ENCODE peak calls at places on chromosomes 11 and 22, in five cellular contexts. I is GM12865, E is RWPE1, Q is GM20000, G is left lung. M is an unnamed sample.
A peak's percentile ranks its signal among the peaks of the same experiment; 100 is the strongest.

GRCh38 chr11:7251836-7252682 is at the start of gene SYT9:
- DNase-seq in I (peak; percentile 29), Q (peak; percentile 68), E (peak; percentile 22), G (peak; percentile 59), M (no peak)

GRCh38 chr11:109221190-109221589 is 200.8 kb upstream of the C11orf87 start:
- DNase-seq in G (no peak), E (no peak), Q (no peak), I (no peak), M (no peak)

GRCh38 chr11:133399294-133399693 is 133.0 kb downstream of the OPCML start:
- DNase-seq in Q (no peak), E (no peak), I (no peak), G (no peak), M (no peak)

GRCh38 chr22:46416537-46417267 is 81.2 kb downstream of the TRMU start:
- DNase-seq in G (no peak), E (no peak), Q (no peak), I (no peak), M (no peak)

GRCh38 chr11:130749216-130749615 is 167.1 kb downstream of the SNX19 start:
- DNase-seq in I (no peak), G (no peak), Q (no peak), E (no peak), M (no peak)

GRCh38 chr11:416757-417621 is 2.2 kb upstream of the SIGIRR start:
- DNase-seq in G (no peak), Q (peak; percentile 70), I (peak; percentile 53), E (peak; percentile 44), M (peak; percentile 87)

GRCh38 chr22:33867118-33867863 is 53.0 kb downstream of the LARGE1 start:
- DNase-seq in E (no peak), Q (no peak), I (no peak), G (no peak), M (no peak)

GRCh38 chr11:10385696-10386095 is 69.4 kb upstream of the AMPD3 start:
- DNase-seq in Q (no peak), E (no peak), G (no peak), I (no peak), M (no peak)

DNA sequence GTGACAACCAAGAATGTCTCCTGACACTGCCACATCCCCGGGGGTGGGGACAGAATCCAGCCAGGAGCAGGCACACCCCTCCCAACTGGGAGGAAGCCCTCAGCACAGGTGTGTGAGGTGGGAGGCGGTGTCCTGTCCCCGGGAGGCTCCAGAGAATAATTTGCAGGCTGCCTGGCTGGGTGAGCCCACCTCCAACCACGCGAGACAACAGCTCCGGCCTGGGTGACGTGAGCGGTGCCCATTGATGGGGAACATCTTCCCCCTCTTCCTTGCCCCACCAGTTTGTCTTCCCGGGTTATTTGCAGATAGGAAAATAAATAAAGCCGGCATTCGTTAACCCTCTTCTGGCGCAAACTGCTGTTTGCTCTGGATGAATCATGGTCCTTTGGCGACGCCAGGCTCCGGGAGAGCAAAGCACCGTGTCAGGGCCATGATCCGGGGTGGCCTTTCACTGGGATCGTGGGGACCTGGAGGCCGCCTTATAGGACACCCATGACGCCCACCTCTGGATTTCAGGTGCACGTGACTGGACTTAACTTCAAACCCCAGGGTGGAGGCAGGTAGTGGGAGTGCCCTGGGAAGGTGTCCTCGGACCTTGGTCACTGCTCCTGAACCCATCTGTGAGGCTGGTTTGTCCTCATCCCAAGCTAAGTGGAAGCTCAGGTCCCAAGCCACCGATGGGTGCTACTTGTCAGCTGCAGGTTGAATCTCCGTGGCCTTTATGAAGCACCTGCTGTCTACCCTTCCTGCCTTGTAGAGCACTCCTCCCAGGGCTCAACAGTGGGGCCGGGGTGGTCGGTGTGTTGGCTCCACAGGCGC is 13.9 kb downstream of the CCND1 start:
- DNase-seq in E (no peak), I (no peak), Q (no peak), G (no peak), M (peak; percentile 57)
- TF ChIP-seq CTCF in E (no peak), I (no peak), Q (no peak), G (no peak), M (no peak)

DNA sequence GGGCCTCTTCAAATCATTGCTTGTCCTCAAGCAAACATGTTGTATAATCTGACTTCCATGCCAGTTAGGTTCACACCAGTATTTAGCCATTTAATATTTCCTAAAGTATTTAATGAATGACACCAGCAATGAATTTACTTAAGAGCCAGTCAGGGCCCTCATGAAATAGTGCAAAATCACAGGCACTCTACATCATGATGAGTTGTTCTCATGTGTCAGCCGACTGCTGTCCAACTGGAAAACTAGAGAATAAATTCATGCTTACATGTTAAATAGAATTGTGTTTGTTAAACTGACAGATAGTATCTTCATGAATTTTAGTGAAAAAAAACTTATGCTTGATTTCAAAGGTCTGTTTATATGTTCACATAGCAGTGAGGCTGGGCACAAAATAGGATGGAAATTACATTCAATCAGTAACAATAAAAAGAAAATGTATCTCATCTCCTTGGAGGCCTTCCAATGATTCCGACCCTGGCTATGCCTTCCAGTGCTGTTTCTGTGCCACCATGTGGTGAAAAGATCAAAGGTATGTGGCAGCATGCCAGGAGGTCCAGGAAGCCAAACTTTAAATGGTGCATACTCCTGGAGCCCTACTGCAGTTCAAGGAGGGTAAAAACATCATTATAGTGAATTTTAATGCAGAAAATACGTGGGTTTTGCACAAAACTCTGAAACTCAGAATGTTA is 45.2 kb downstream of the CTSC start:
- DNase-seq in I (no peak), Q (no peak), G (no peak), E (peak; percentile 20), M (peak; percentile 64)
- TF ChIP-seq CTCF in I (no peak), Q (no peak), G (no peak), E (peak; percentile 22), M (no peak)

GRCh38 chr22:35838849-35839646 is 121.4 kb downstream of the APOL5 start:
- DNase-seq in I (peak; percentile 25), Q (no peak), G (peak; percentile 36), E (peak; percentile 16), M (peak; percentile 27)
- TF ChIP-seq CTCF in I (peak; percentile 14), Q (no peak), G (no peak), E (peak; percentile 67), M (no peak)

GRCh38 chr11:107565219-107565937 is at the start of gene ALKBH8:
- DNase-seq in G (peak; percentile 82), Q (peak; percentile 74), I (peak; percentile 82), E (peak; percentile 69), M (peak; percentile 60)
- TF ChIP-seq CTCF in G (no peak), Q (no peak), I (no peak), E (no peak), M (no peak)

DNA sequence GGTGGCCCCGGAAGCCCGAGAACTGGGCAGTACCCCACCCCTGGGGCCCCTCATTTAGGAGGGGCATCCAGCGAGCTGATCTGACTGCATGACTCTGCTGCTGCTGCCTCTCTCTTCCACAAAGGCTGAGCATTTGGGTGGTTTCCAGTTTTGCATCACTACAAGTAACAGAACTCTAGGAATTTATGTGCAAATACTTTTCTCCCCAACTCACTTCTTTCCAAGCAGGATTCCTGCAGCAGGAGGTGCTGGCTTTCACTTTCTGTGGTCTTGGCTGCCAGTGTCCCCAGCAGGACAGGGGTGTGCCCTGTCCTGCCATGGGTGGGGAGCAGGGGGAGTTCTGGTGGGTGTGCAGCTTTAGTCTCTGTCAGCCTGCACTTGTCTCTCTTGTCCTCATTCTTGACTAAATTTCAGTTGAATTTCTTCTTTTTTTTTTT is 21.2 kb downstream of the UPB1 start:
- DNase-seq in E (no peak), Q (no peak), G (no peak), I (peak; percentile 64), M (no peak)
- TF ChIP-seq CTCF in E (no peak), Q (no peak), G (no peak), I (no peak), M (no peak)

DNA sequence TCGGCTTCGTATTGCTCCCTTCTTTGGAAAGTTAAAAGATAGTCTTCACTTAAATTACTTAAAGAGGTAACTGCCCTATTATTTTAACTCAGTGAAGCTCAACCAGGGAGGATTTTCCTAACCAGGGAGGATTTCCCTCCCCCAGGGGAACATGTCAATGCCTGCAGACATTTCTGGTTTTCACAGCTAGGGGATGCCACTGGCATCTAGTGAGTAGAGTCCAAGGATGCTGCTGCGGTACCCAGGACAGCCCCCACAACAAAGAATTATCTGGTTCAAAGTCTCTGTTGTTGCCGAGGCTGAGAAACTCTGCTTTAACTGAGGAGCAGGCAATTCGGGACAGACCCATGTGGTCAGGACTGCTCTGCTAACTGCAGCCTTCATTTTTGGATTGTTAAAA is 82.2 kb downstream of the DEPDC5 start:
- DNase-seq in G (no peak), E (no peak), Q (no peak), I (no peak), M (no peak)
- TF ChIP-seq CTCF in G (no peak), E (no peak), Q (no peak), I (no peak), M (no peak)

GRCh38 chr22:44891293-44891747 is 118.5 kb downstream of the PHF21B start:
- DNase-seq in E (no peak), I (no peak), Q (no peak), G (no peak), M (no peak)

GRCh38 chr22:44888491-44888941 is 121.3 kb downstream of the PHF21B start:
- DNase-seq in Q (no peak), I (no peak), G (no peak), E (no peak), M (no peak)

GRCh38 chr22:44890416-44891292 is 119.2 kb downstream of the PHF21B start:
- DNase-seq in G (no peak), E (no peak), I (no peak), Q (no peak), M (no peak)

GRCh38 chr22:44887941-44888366 is 121.9 kb downstream of the PHF21B start:
- DNase-seq in Q (no peak), I (no peak), E (no peak), G (no peak), M (no peak)

GRCh38 chr22:44889233-44889878 is 120.4 kb downstream of the PHF21B start:
- DNase-seq in Q (no peak), I (peak; percentile 11), G (no peak), E (no peak), M (no peak)
- TF ChIP-seq CTCF in Q (no peak), I (no peak), G (no peak), E (no peak), M (no peak)

GRCh38 chr11:125428486-125429173 is 67.4 kb downstream of the FEZ1 start:
- DNase-seq in Q (no peak), I (no peak), G (no peak), E (no peak), M (peak; percentile 16)
- TF ChIP-seq CTCF in Q (peak; percentile 5), I (no peak), G (no peak), E (no peak), M (peak; percentile 5)

GRCh38 chr11:94844031-94844430 is 75.9 kb downstream of the AMOTL1 start:
- DNase-seq in E (no peak), Q (no peak), G (no peak), I (no peak), M (no peak)
- TF ChIP-seq CTCF in E (no peak), Q (no peak), G (no peak), I (no peak), M (no peak)

GRCh38 chr11:111975076-111975806 is 38.1 kb downstream of the DIXDC1 start:
- DNase-seq in Q (no peak), G (no peak), I (peak; percentile 8), E (no peak), M (no peak)
- TF ChIP-seq CTCF in Q (no peak), G (no peak), I (no peak), E (no peak), M (no peak)

M was measured in Calu3.